ENCODE peak calls at places on chromosomes 1 and 21, in four cellular contexts. W is SK-N-SH, Z is H1, D is K562. G is an unnamed sample.
A peak's percentile ranks its signal among the peaks of the same experiment; 100 is the strongest.

GRCh38 chr1:27951396-27951795 is 8.4 kb upstream of the XKR8 start:
- DNase-seq in W (no peak), Z (no peak), D (no peak), G (no peak)

GRCh38 chr1:119715542-119715941 is 3.8 kb downstream of the PHGDH start:
- DNase-seq in W (no peak), Z (no peak), D (no peak), G (no peak)

GRCh38 chr1:19676438-19676922 is 11.8 kb downstream of the HTR6 start:
- DNase-seq in W (no peak), Z (peak; percentile 82), D (peak; percentile 84), G (peak; percentile 81)

GRCh38 chr1:215397106-215397505 is 170.0 kb upstream of the KCTD3 start:
- DNase-seq in W (no peak), Z (no peak), D (no peak), G (no peak)

GRCh38 chr21:36690637-36691538 is 8.0 kb upstream of the SIM2 start:
- DNase-seq in W (no peak), Z (no peak), D (no peak), G (no peak)

GRCh38 chr21:37551406-37552355 is 185.1 kb downstream of the DYRK1A start:
- DNase-seq in W (no peak), Z (no peak), D (no peak), G (no peak)

GRCh38 chr1:40825430-40825778 is 36.8 kb downstream of the CITED4 start:
- DNase-seq in W (no peak), Z (no peak), D (no peak), G (no peak)

GRCh38 chr1:209076688-209077087 is 506.8 kb upstream of the CAMK1G start:
- DNase-seq in W (no peak), Z (no peak), D (no peak), G (no peak)

GRCh38 chr1:89322402-89322801 is 41.5 kb upstream of the GBP6 start:
- DNase-seq in W (no peak), Z (no peak), D (no peak), G (no peak)

GRCh38 chr1:59223213-59223612 is 73.7 kb upstream of the FGGY start:
- DNase-seq in W (no peak), Z (no peak), D (no peak), G (no peak)

GRCh38 chr1:187092104-187092503 is 263.4 kb downstream of the PLA2G4A start:
- DNase-seq in W (no peak), Z (no peak), D (no peak), G (no peak)

GRCh38 chr1:230422221-230422981 is 3.7 kb downstream of the PGBD5 start:
- DNase-seq in W (no peak), Z (no peak), D (no peak), G (no peak)

GRCh38 chr1:212514056-212514614 is 81.4 kb downstream of the NENF start:
- DNase-seq in W (no peak), Z (peak; percentile 70), D (peak; percentile 72), G (peak; percentile 33)

GRCh38 chr1:71930526-71930925 is 351.8 kb downstream of the NEGR1 start:
- DNase-seq in W (no peak), Z (no peak), D (no peak), G (no peak)

GRCh38 chr1:205610036-205610435 is 21.8 kb downstream of the ELK4 start:
- DNase-seq in W (no peak), Z (no peak), D (no peak), G (no peak)

GRCh38 chr1:40078512-40079333 is 18.3 kb downstream of the PPT1 start:
- DNase-seq in W (peak; percentile 70), Z (peak; percentile 79), D (peak; percentile 69), G (peak; percentile 59)

GRCh38 chr1:6460349-6461236 is 5.4 kb downstream of the TNFRSF25 start:
- DNase-seq in W (no peak), Z (no peak), D (no peak), G (peak; percentile 45)

GRCh38 chr1:215958836-215959235 is 391.7 kb downstream of the KCTD3 start:
- DNase-seq in W (no peak), Z (no peak), D (no peak), G (no peak)

GRCh38 chr21:33109574-33110339 is 39.8 kb downstream of the OLIG1 start:
- DNase-seq in W (no peak), Z (peak; percentile 75), D (no peak), G (peak; percentile 62)

GRCh38 chr21:44522753-44523204 is 17.2 kb downstream of the KRTAP10-1 start:
- DNase-seq in W (no peak), Z (no peak), D (no peak), G (no peak)

GRCh38 chr1:193705473-193706074 is 519.2 kb upstream of the B3GALT2 start:
- DNase-seq in W (no peak), Z (no peak), D (no peak), G (no peak)

GRCh38 chr1:1046243-1046642 is 26.3 kb downstream of the AGRN start:
- DNase-seq in W (no peak), Z (no peak), D (no peak), G (no peak)

GRCh38 chr1:192861860-192862259 is 53.0 kb downstream of the RGS2 start:
- DNase-seq in W (no peak), Z (no peak), D (no peak), G (no peak)

GRCh38 chr1:236516929-236517704 is 6.7 kb upstream of the LGALS8 start:
- DNase-seq in W (no peak), Z (no peak), D (no peak), G (no peak)

GRCh38 chr1:29391362-29391880 is 155.1 kb downstream of the PTPRU start:
- DNase-seq in W (no peak), Z (peak; percentile 34), D (no peak), G (no peak)

GRCh38 chr1:169588785-169589485 is 2.7 kb upstream of the F5 start:
- DNase-seq in W (no peak), Z (no peak), D (no peak), G (no peak)

GRCh38 chr1:234961468-234962339 is 166.9 kb downstream of the TOMM20 start:
- DNase-seq in W (no peak), Z (no peak), D (no peak), G (no peak)

GRCh38 chr21:35578831-35579470 is 481.4 kb downstream of the SETD4 start:
- DNase-seq in W (no peak), Z (no peak), D (no peak), G (no peak)

DNA sequence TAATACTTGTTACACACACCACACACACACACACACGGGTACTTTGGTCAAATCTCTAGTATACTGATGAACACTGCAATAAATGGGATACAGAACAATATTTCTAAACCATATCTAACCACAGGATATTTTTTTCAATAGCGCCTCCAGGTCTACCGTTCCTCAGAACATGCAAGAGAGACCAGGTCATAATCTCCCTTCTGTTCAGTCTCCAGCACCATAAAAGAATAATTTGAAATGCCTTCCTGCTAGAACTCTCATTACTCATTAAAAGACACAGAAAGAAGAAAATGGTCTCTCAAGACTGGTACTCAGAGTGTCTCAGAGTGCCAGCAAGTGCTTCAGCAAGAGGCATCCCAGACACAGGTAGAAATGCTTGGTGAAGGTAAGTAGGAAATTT is 11.5 kb upstream of the SLC44A3 start:
- DNase-seq in W (no peak), Z (no peak), D (no peak), G (no peak)
- TF ChIP-seq TEAD4 in W (no peak), Z (no peak), D (no peak), G (no peak)

DNA sequence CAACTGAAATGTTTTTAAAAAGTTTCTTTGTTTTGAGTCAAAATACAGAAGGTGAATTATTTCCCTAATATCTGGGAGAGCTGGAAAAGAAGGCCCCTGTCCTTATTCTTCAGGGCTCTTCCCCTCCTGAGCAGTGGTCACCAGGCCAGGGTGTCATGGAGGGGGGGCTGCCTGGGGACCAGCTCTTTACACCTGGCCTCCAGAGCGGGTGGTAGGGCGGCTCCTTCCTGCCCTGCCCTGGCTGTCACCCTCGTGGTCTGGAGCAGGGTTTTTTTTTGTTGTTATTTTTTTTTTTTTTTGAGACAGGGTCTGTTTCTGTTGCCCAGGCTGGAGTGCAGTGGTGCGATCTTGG is 6.6 kb downstream of the SKI start:
- DNase-seq in W (no peak), Z (no peak), D (no peak), G (no peak)
- TF ChIP-seq TEAD4 in W (no peak), Z (no peak), D (no peak), G (no peak)

GRCh38 chr1:4755301-4756183 is 101.1 kb downstream of the AJAP1 start:
- DNase-seq in W (peak; percentile 60), Z (peak; percentile 52), D (no peak), G (no peak)
- TF ChIP-seq TEAD4 in W (no peak), Z (no peak), D (no peak), G (no peak)

DNA sequence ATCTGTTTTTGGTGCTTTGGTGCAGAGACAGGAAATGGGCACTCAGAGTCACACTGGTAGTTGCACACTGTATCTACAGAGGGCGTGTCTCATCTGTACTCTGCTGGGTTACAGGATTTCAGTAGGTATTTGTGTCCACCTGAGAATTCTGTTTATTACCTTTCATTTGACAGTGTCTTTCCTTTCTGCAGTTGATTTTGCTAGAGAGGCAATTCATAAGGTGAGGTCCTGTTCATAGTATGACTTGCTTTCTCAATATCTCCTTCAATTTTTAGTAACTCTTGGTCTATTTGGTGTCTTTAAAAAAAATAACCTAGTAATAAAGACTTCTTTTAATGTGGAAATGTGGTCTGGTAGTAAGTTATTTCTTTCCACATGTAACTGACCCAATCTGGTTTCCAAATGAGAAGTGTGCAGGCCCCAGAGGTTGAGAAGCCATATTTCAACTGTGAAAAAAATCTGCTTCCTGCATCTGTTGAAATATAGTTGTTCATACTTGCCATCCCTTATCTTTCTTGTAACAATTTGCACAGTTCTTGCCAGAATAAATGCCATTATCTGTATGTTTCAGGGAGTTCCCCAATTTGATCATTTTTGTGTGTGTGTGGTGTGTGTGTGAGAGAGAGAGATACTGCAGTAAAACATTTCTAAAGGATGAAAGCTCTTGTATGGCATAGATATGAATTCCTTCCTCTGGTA is 78.5 kb upstream of the DNAJC6 start:
- DNase-seq in W (no peak), Z (no peak), D (peak; percentile 56), G (no peak)
- TF ChIP-seq TEAD4 in W (no peak), Z (no peak), D (no peak), G (no peak)

G was measured in WTC11.